ENCODE peak calls at places on chromosomes 1 and 21, in eight cellular contexts. O is colonic mucosa, T is psoas muscle, M is cardiac muscle cell, L is lung, B is heart left ventricle, Z is hepatocyte, K is WTC11. I is an unnamed sample.

GRCh38 chr1:228894442-228894989 is 159.2 kb downstream of the RHOU start:
- DNase-seq in O (no peak), T (no peak), M (no peak), L (no peak), B (no peak), Z (no peak), K (no peak), I (no peak)

GRCh38 chr21:36707763-36708511 is 9.0 kb downstream of the SIM2 start:
- DNase-seq in O (no peak), T (no peak), M (no peak), L (no peak), B (no peak), Z (no peak), K (no peak), I (no peak)

GRCh38 chr1:87560961-87561360 is 232.3 kb downstream of the LMO4 start:
- DNase-seq in O (no peak), T (no peak), M (peak; percentile 19), L (no peak), B (no peak), Z (no peak), K (no peak), I (no peak)

GRCh38 chr21:30044447-30045064 is 104.8 kb upstream of the GRIK1 start:
- DNase-seq in O (peak; percentile 18), T (no peak), M (peak; percentile 42), L (no peak), B (no peak), Z (peak; percentile 50), K (no peak), I (peak; percentile 47)

GRCh38 chr1:226655251-226656163 is 83.6 kb downstream of the ITPKB start:
- DNase-seq in O (no peak), T (peak; percentile 54), M (no peak), L (no peak), B (peak; percentile 34), Z (no peak), K (peak; percentile 52), I (no peak)

GRCh38 chr1:54653036-54653435 is 11.4 kb downstream of the MROH7 start:
- DNase-seq in O (no peak), T (no peak), M (peak; percentile 2), L (no peak), B (no peak), Z (no peak), K (no peak), I (no peak)

GRCh38 chr1:68232354-68233148 is at the start of gene WLS:
- DNase-seq in O (peak; percentile 87), T (peak; percentile 88), M (peak; percentile 89), L (peak; percentile 73), B (peak; percentile 87), Z (peak; percentile 91), K (peak; percentile 79), I (peak; percentile 70)

GRCh38 chr1:162571696-162572095 is 10.2 kb downstream of the UAP1 start:
- DNase-seq in O (no peak), T (no peak), M (no peak), L (no peak), B (no peak), Z (no peak), K (no peak), I (no peak)

GRCh38 chr1:71743862-71744261 is 538.5 kb downstream of the NEGR1 start:
- DNase-seq in O (no peak), T (no peak), M (no peak), L (no peak), B (no peak), Z (no peak), K (no peak), I (no peak)

GRCh38 chr1:27031235-27032118 is 18.8 kb upstream of the TENT5B start:
- DNase-seq in O (peak; percentile 89), T (peak; percentile 82), M (peak; percentile 85), L (peak; percentile 81), B (peak; percentile 91), Z (peak; percentile 85), K (peak; percentile 65), I (no peak)

GRCh38 chr21:41406340-41406739 is 19.7 kb upstream of the MX1 start:
- DNase-seq in O (no peak), T (no peak), M (peak; percentile 13), L (no peak), B (no peak), Z (no peak), K (no peak), I (no peak)

GRCh38 chr1:187203257-187203656 is 374.5 kb downstream of the PLA2G4A start:
- DNase-seq in O (no peak), T (no peak), M (no peak), L (no peak), B (no peak), Z (no peak), K (no peak), I (no peak)

GRCh38 chr1:213858581-213858980 is 129.2 kb upstream of the PROX1 start:
- DNase-seq in O (no peak), T (no peak), M (no peak), L (no peak), B (no peak), Z (no peak), K (no peak), I (no peak)

GRCh38 chr21:45515241-45516061 is 26.8 kb downstream of the SLC19A1 start:
- DNase-seq in O (no peak), T (peak; percentile 42), M (no peak), L (no peak), B (peak; percentile 19), Z (no peak), K (no peak), I (no peak)

GRCh38 chr21:45516671-45517151 is 25.5 kb downstream of the SLC19A1 start:
- DNase-seq in O (no peak), T (peak; percentile 19), M (no peak), L (no peak), B (no peak), Z (no peak), K (no peak), I (no peak)

GRCh38 chr21:45516071-45516670 is 26.1 kb downstream of the SLC19A1 start:
- DNase-seq in O (no peak), T (peak; percentile 51), M (no peak), L (no peak), B (peak; percentile 21), Z (no peak), K (no peak), I (no peak)

GRCh38 chr21:45519182-45519581 is 23.1 kb downstream of the SLC19A1 start:
- DNase-seq in O (no peak), T (no peak), M (no peak), L (no peak), B (no peak), Z (no peak), K (no peak), I (no peak)

GRCh38 chr21:45517249-45518065 is 24.8 kb downstream of the SLC19A1 start:
- DNase-seq in O (no peak), T (peak; percentile 40), M (peak; percentile 52), L (no peak), B (peak; percentile 28), Z (no peak), K (no peak), I (no peak)
- TF ChIP-seq CTCF in O (no peak), T (no peak), M (no peak), L (no peak), B (no peak), Z (no peak), K (no peak), I (no peak)

DNA sequence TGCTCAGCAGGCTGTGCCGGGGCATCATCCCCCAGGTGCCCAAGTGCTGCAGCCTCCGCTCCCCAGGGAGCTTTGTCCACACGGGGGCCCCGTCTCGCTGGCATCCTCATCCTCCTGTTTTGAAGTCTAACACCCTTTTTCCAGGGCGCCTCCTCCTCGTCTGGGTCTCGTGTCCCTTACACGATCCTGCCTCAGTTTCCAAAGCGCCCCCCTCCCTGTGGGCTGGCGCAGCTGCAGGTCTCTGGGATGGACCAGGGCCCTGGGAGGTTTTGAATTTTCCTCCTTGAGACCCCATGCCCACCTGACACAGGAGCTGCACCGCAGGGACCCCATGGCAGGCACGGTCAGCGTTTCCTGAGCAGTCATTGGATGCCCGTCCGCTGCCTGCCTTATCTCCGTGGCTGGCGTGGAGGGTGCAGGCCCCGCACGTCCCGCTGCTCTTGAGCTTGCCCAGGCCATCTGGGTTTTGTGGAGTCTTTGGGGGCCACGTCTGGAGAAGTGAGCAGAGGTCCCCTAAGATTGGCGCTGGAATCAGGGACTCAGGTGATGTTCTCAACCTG is 37.4 kb upstream of the DIP2A start:
- DNase-seq in O (no peak), T (peak; percentile 53), M (no peak), L (no peak), B (no peak), Z (no peak), K (no peak), I (no peak)
- TF ChIP-seq CTCF in O (no peak), T (no peak), M (no peak), L (no peak), B (no peak), Z (no peak), K (no peak), I (no peak)

DNA sequence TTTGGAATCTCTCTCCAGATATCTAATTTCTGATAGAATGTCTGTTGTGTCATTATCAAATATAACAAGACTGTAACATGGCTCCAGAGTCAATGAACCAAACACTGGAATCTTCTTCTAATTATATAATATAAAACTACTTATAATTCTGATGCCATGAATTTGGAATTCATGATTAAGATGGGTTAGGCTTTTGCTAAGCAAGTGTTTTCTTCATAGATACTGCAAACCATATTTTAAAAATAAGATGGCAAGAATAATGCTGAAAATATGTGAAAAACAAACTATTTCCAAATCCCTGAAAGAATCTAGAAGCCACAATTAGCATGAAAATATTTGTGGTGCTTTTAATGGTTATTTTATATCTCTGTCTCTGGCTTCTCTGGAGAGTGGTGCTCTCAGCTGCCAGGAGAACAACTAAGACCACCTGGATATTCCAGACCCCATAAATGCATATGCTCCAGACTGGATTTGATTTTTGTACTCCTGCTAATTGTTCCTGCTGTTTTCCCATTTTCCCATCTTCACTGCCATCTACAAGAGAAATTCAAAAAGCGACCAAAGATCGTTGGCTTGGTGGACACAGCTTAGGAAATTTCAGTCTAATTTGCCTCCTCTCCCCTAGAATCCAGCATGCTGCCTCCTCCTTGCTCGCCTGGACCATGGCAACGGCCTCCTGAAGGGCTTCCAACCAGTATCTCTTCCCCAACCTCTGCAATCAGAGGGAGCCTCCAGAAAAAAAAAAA is 418.9 kb downstream of the SETD4 start:
- DNase-seq in O (no peak), T (no peak), M (no peak), L (no peak), B (no peak), Z (no peak), K (no peak), I (no peak)
- TF ChIP-seq CTCF in O (no peak), T (no peak), M (no peak), L (no peak), B (no peak), Z (no peak), K (no peak), I (no peak)

GRCh38 chr21:45246014-45246413 is 41.7 kb downstream of the POFUT2 start:
- DNase-seq in O (no peak), T (no peak), M (no peak), L (no peak), B (no peak), Z (no peak), K (no peak), I (no peak)

GRCh38 chr21:45241357-45241756 is 46.3 kb downstream of the POFUT2 start:
- DNase-seq in O (no peak), T (no peak), M (no peak), L (no peak), B (no peak), Z (no peak), K (no peak), I (no peak)

GRCh38 chr21:45246535-45247320 is 41.0 kb downstream of the POFUT2 start:
- DNase-seq in O (no peak), T (no peak), M (no peak), L (no peak), B (no peak), Z (no peak), K (no peak), I (no peak)

GRCh38 chr21:45243603-45244002 is 44.1 kb downstream of the POFUT2 start:
- DNase-seq in O (no peak), T (no peak), M (no peak), L (no peak), B (no peak), Z (no peak), K (no peak), I (no peak)

GRCh38 chr21:45244799-45245340 is 42.8 kb downstream of the POFUT2 start:
- DNase-seq in O (no peak), T (peak; percentile 32), M (no peak), L (no peak), B (no peak), Z (no peak), K (no peak), I (no peak)
- TF ChIP-seq CTCF in O (no peak), T (no peak), M (no peak), L (no peak), B (no peak), Z (no peak), K (no peak), I (no peak)

I was measured in neural crest cell.